ENCODE peak calls at places on chromosome 2, in six cellular contexts. A, C, B, W, H and Y are unnamed samples.

GRCh38 chr2:96917008-96917575 is 47.2 kb upstream of the SEMA4C start:
- DNase-seq in A (peak; percentile 18), H (no peak), C (no peak), W (no peak), B (no peak), Y (no peak)

GRCh38 chr2:69298862-69299261 is 88.2 kb downstream of the GFPT1 start:
- DNase-seq in W (no peak), C (no peak), A (peak; percentile 58), B (no peak), H (no peak), Y (no peak)

GRCh38 chr2:227460079-227460485 is 11.9 kb upstream of the AGFG1 start:
- DNase-seq in A (peak; percentile 97), C (no peak), B (no peak), W (peak; percentile 53), H (peak; percentile 84), Y (peak; percentile 31)

GRCh38 chr2:239239607-239240479 is 161.0 kb downstream of the HDAC4 start:
- DNase-seq in B (no peak), H (peak; percentile 78), A (no peak), C (no peak), W (no peak), Y (no peak)

GRCh38 chr2:98269830-98270229 is 76.4 kb upstream of the CNGA3 start:
- DNase-seq in B (no peak), H (no peak), W (no peak), C (no peak), A (peak; percentile 8), Y (no peak)

GRCh38 chr2:38163006-38163405 is 87.1 kb upstream of the CYP1B1 start:
- DNase-seq in B (no peak), W (no peak), C (no peak), H (no peak), A (no peak), Y (peak; percentile 48)

GRCh38 chr2:220555961-220556360 is 928.5 kb downstream of the SLC4A3 start:
- DNase-seq in B (no peak), H (no peak), C (no peak), W (no peak), A (peak; percentile 53), Y (no peak)

GRCh38 chr2:206198677-206199076 is 39.0 kb downstream of the EEF1B2 start:
- DNase-seq in A (no peak), H (no peak), B (no peak), C (no peak), W (no peak), Y (no peak)

GRCh38 chr2:75290600-75291140 is 91.3 kb upstream of the TACR1 start:
- DNase-seq in A (peak; percentile 49), H (no peak), C (no peak), W (no peak), B (no peak), Y (no peak)

GRCh38 chr2:67792796-67793195 is 270.0 kb downstream of the C1D start:
- DNase-seq in W (no peak), A (no peak), C (no peak), B (no peak), H (no peak), Y (no peak)

GRCh38 chr2:109237792-109238191 is 108.8 kb downstream of the SH3RF3 start:
- DNase-seq in A (no peak), C (no peak), W (no peak), H (no peak), B (no peak), Y (no peak)

GRCh38 chr2:176704282-176704773 is 435.1 kb downstream of the MTX2 start:
- DNase-seq in W (no peak), H (no peak), B (no peak), A (no peak), C (no peak), Y (no peak)

GRCh38 chr2:14831458-14831857 is 198.9 kb downstream of the LRATD1 start:
- DNase-seq in H (no peak), W (no peak), A (no peak), B (no peak), C (no peak), Y (no peak)

GRCh38 chr2:71882949-71883472 is 264.7 kb downstream of the CYP26B1 start:
- DNase-seq in A (peak; percentile 85), H (peak; percentile 88), W (no peak), C (peak; percentile 89), B (peak; percentile 93), Y (no peak)

GRCh38 chr2:48249631-48250473 is 280.1 kb upstream of the STON1 start:
- DNase-seq in W (no peak), B (no peak), H (no peak), A (peak; percentile 15), C (no peak), Y (no peak)

GRCh38 chr2:231671617-231672350 is 36.5 kb upstream of the PTMA start:
- DNase-seq in B (no peak), A (no peak), C (no peak), W (no peak), H (peak; percentile 91), Y (no peak)

GRCh38 chr2:151043484-151043883 is 218.2 kb downstream of the RBM43 start:
- DNase-seq in A (peak; percentile 97), W (no peak), B (no peak), C (no peak), H (no peak), Y (no peak)

GRCh38 chr2:120520929-120521912 is 175.3 kb downstream of the INHBB start:
- DNase-seq in A (no peak), C (peak; percentile 82), H (peak; percentile 53), W (no peak), B (peak; percentile 52), Y (no peak)

GRCh38 chr2:52632543-52632942 is 1135.1 kb upstream of the CHAC2 start:
- DNase-seq in C (no peak), W (no peak), A (no peak), H (no peak), B (no peak), Y (no peak)

GRCh38 chr2:123840614-123841013 is 184.5 kb upstream of the CNTNAP5 start:
- DNase-seq in A (no peak), C (no peak), B (no peak), H (no peak), W (no peak), Y (no peak)

GRCh38 chr2:120204022-120204405 is 19.2 kb downstream of the TMEM185B start:
- DNase-seq in B (no peak), C (no peak), A (no peak), H (no peak), W (no peak), Y (no peak)

DNA sequence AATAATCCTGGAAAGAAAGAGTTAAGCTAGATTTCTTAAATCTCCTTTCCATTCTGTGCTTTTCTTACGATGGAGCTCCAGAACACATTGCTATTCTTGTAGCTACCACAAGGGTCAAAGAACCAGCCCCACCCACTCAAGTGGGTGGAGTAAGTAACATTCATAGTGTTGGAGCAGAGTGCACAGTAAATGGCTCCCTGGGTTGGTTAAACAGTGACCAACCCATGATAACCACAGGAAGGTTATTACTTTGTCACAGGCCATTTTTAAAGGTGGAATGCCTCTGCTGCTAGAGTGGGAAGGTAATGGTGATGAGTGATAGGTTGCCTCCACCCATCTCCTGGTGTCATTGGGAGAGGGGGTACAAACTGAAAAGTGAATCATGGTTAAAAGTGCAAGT is 13.9 kb downstream of the ARPC2 start:
- DNase-seq in A (peak; percentile 74), C (no peak), H (no peak), B (no peak), W (peak; percentile 41), Y (no peak)
- H3K27ac ChIP-seq in A (no peak overlapping the region), C (peak overlapping the region; percentile 61), H (no peak overlapping the region), B (no peak overlapping the region), W (peak overlapping the region; percentile 35), Y (peak overlapping the region; percentile 78)

GRCh38 chr2:20137131-20137571 is 85.7 kb upstream of the LAPTM4A start:
- DNase-seq in H (no peak), B (no peak), A (no peak), W (no peak), C (no peak), Y (no peak)

GRCh38 chr2:20139828-20140227 is 85.1 kb downstream of the SDC1 start:
- DNase-seq in H (no peak), C (no peak), B (no peak), A (no peak), W (no peak), Y (no peak)

GRCh38 chr2:20140321-20141055 is 84.4 kb downstream of the SDC1 start:
- DNase-seq in C (no peak), H (no peak), A (no peak), W (no peak), B (no peak), Y (no peak)

GRCh38 chr2:20137884-20138283 is 86.5 kb upstream of the LAPTM4A start:
- DNase-seq in B (no peak), C (no peak), A (no peak), W (no peak), H (no peak), Y (no peak)

GRCh38 chr2:20138696-20139095 is 86.2 kb downstream of the SDC1 start:
- DNase-seq in C (no peak), H (no peak), B (no peak), W (no peak), A (no peak), Y (no peak)
- H3K4me1 ChIP-seq in C (no peaks in the 10 kb centered on the region), H (peaks cover 23% of the 10 kb centered on the region), B (no peaks in the 10 kb centered on the region), W (no peaks in the 10 kb centered on the region), A (peaks cover 11% of the 10 kb centered on the region), Y (no peaks in the 10 kb centered on the region)

GRCh38 chr2:13351068-13351467 is 634.3 kb downstream of the TRIB2 start:
- DNase-seq in C (no peak), A (no peak), H (no peak), W (no peak), B (no peak), Y (no peak)
- H3K9me3 ChIP-seq in C (no peaks in the 10 kb centered on the region), A (no peaks in the 10 kb centered on the region), H (no peaks in the 10 kb centered on the region), W (no peaks in the 10 kb centered on the region), B (no peaks in the 10 kb centered on the region), Y (no peaks in the 10 kb centered on the region)

GRCh38 chr2:111897630-111897923 is 830 bp upstream of the MERTK start:
- DNase-seq in A (no peak), B (no peak), H (no peak), C (no peak), W (no peak), Y (no peak)

GRCh38 chr2:111900859-111901258 is 2.5 kb downstream of the MERTK start:
- DNase-seq in C (no peak), W (no peak), A (peak; percentile 13), B (no peak), H (no peak), Y (no peak)

GRCh38 chr2:111896576-111896975 is 1.8 kb upstream of the MERTK start:
- DNase-seq in B (no peak), A (no peak), H (no peak), C (no peak), W (no peak), Y (no peak)

GRCh38 chr2:111897924-111898702 is at the start of gene MERTK:
- DNase-seq in C (peak; percentile 96), W (peak; percentile 37), H (peak; percentile 93), A (peak; percentile 61), B (peak; percentile 81), Y (peak; percentile 39)

GRCh38 chr2:111898703-111899514 is 502 bp downstream of the MERTK start:
- DNase-seq in B (no peak), H (no peak), C (peak; percentile 85), A (peak; percentile 14), W (peak; percentile 20), Y (peak; percentile 23)
- H3K27ac ChIP-seq in B (peak overlapping the region; percentile 26), H (peak overlapping the region; percentile 48), C (peak overlapping the region; percentile 73), A (no peak overlapping the region), W (peak overlapping the region; percentile 0), Y (no peak overlapping the region)